ENCODE peak calls at places on chromosomes 16 and 17, in five cellular contexts. X, E, V, Q and I are unnamed samples.

GRCh38 chr16:81473066-81473488 is 28.5 kb downstream of the CMIP start:
- DNase-seq in Q (no peak), X (no peak), E (peak), V (no peak), I (no peak)

GRCh38 chr17:8408371-8408770 is 10.7 kb upstream of the RNF222 start:
- DNase-seq in X (peak), E (no peak), Q (peak), V (no peak), I (no peak)

GRCh38 chr16:17508303-17508702 is 37.5 kb upstream of the XYLT1 start:
- DNase-seq in E (no peak), V (no peak), X (no peak), Q (no peak), I (no peak)

GRCh38 chr17:80259642-80260535 is 763 bp upstream of the RNF213 start:
- DNase-seq in E (peak), X (peak), V (peak), Q (no peak), I (peak)

GRCh38 chr17:7383742-7384488 is 3.0 kb downstream of the TNK1 start:
- DNase-seq in X (peak), E (no peak), V (no peak), Q (no peak), I (no peak)

GRCh38 chr16:67547423-67548264 is 14.7 kb upstream of the CTCF start:
- DNase-seq in Q (no peak), V (no peak), E (peak), X (peak), I (no peak)

GRCh38 chr16:57538235-57538711 is 1.9 kb upstream of the CCDC102A start:
- DNase-seq in X (no peak), E (peak), V (no peak), Q (no peak), I (no peak)

GRCh38 chr17:8918811-8919210 is 46.7 kb downstream of the PIK3R5 start:
- DNase-seq in X (no peak), V (no peak), Q (peak), E (no peak), I (no peak)

GRCh38 chr17:47821031-47821423 is 567 bp downstream of the OSBPL7 start:
- DNase-seq in Q (no peak), V (no peak), X (no peak), E (no peak), I (no peak)

GRCh38 chr17:56593073-56593740 is at the start of gene NOG:
- DNase-seq in V (peak), X (no peak), E (peak), Q (peak), I (peak)

GRCh38 chr17:55577011-55577586 is 65.8 kb upstream of the SMIM36 start:
- DNase-seq in V (no peak), E (no peak), Q (no peak), X (peak), I (peak)

GRCh38 chr16:2785101-2785991 is 2.0 kb downstream of the PRSS33 start:
- DNase-seq in E (no peak), V (no peak), X (peak), Q (no peak), I (peak)

GRCh38 chr16:27724491-27724878 is 174.5 kb downstream of the KATNIP start:
- DNase-seq in V (no peak), Q (no peak), E (no peak), X (no peak), I (no peak)

GRCh38 chr17:81341347-81342061 is 46.4 kb upstream of the SLC38A10 start:
- DNase-seq in E (no peak), X (no peak), V (no peak), Q (peak), I (no peak)

GRCh38 chr17:37388266-37388665 is 12.5 kb downstream of the C17orf78 start:
- DNase-seq in V (no peak), Q (peak), E (no peak), X (no peak), I (no peak)

GRCh38 chr17:76475302-76475701 is 7.9 kb downstream of the AANAT start:
- DNase-seq in V (no peak), X (no peak), E (no peak), Q (no peak), I (no peak)

GRCh38 chr16:651844-652243 is 2.7 kb downstream of the WDR90 start:
- DNase-seq in X (no peak), Q (no peak), E (no peak), V (no peak), I (no peak)

DNA sequence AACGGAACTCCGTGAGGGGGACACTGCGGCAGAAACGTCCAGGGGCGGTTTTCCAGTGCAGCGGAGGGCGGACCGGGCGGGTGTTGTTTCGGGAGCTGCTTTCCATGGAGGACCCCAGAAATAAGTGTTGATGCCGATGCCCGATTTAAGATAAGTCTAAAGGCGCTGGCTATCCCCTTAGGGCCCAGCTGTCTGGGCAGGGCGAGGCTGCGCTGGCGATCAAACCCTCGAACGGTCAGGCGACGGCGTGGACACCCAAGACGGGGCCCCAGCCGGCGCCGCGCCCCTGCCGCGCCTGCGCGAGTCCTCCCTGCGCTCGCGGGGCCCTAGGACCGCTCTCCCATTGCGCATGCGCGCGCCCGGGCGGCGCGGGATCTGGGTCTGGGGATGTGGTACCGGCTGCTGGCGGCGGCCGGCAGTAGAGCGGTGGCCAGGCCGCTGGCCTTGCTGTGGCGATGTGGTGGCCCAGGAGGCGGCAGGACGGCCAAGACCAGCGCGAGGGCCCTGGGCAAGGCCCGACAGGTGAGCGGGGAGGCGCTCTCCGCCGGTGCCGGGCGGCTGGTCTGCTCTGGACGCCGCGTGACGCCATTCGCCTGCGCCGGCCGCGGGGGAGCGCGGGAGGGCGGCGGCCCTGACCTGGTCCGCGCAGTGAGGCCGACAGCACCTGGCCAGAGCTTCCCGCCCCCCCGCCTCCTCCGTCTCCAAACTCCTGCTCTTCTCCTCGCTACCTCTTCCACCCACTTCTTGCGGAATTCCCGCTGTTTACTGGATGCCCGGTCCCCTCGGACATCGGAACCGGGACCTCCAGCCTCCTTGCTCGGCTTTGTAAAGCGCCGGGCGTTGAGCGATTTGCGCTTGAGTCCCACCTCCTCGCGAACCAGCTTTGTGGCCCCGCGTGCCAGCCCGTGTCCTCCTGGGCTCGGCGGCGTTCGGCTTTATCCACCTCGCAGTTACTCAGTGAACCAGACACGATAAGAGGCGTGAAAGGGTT is 24.0 kb downstream of the DEF8 start:
- DNase-seq in V (peak), Q (peak), X (peak), E (peak), I (peak)
- TF ChIP-seq CTCF in V (no peak), Q (no peak), X (no peak), E (no peak), I (no peak)

GRCh38 chr17:3669085-3669347 is 404 bp downstream of the EMC6 start:
- DNase-seq in X (no peak), Q (no peak), E (no peak), V (no peak), I (no peak)
- TF ChIP-seq CTCF in X (no peak), Q (no peak), E (no peak), V (no peak), I (no peak)

GRCh38 chr16:70473446-70474319 is 19.3 kb downstream of the FCSK start:
- DNase-seq in V (no peak), E (no peak), Q (no peak), X (no peak), I (peak)

GRCh38 chr16:70472786-70473433 is 18.5 kb downstream of the FCSK start:
- DNase-seq in X (no peak), E (no peak), V (no peak), Q (no peak), I (no peak)

GRCh38 chr16:70470141-70470926 is 15.9 kb downstream of the FCSK start:
- DNase-seq in V (no peak), Q (no peak), E (no peak), X (no peak), I (no peak)

GRCh38 chr16:70468776-70469525 is 14.6 kb downstream of the FCSK start:
- DNase-seq in E (no peak), Q (no peak), X (no peak), V (no peak), I (no peak)

DNA sequence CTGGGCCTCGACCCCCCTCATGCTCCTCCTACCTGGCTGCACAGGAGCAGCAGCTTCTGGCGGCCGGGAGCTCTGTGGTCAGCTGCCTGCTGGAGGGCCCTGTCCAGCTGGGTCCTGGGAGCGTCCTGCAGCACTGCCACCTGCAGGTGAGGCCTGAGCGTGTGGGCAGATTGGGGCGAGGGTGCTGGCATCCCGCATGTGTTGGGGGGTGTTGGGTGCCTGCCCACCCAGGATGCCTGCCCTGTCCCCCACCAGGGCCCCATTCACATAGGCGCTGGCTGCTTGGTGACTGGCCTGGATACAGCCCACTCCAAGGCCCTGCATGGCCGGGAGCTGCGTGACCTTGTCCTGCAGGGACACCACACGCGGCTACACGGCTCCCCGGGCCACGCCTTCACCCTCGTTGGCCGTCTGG is 16.5 kb downstream of the FCSK start:
- DNase-seq in Q (no peak), V (no peak), X (peak), E (peak), I (no peak)
- TF ChIP-seq CTCF in Q (peak), V (no peak), X (peak), E (peak), I (no peak)

GRCh38 chr16:10578474-10579316 is 1.7 kb downstream of the EMP2 start:
- DNase-seq in E (no peak), X (peak), Q (peak), V (peak), I (no peak)
- TF ChIP-seq CTCF in E (no peak), X (no peak), Q (peak), V (no peak), I (no peak)

GRCh38 chr17:31266042-31266441 is 31.0 kb downstream of the OMG start:
- DNase-seq in X (no peak), Q (no peak), V (no peak), E (no peak), I (peak)
- TF ChIP-seq CTCF in X (no peak), Q (peak), V (peak), E (peak), I (peak)